ENCODE peak calls at places on chromosome 14, in four cellular contexts. Q is amniotic epithelial cell; F is stimulated activated CD8-positive, alpha-beta memory T cell treated with anti-CD3 and anti-CD28 coated beads, Interleukin-4, amount 100 ng/mL, for 4 hours; W is adrenal gland. X is an unnamed sample.

GRCh38 chr14:78022059-78022458 is 148.1 kb upstream of the NRXN3 start:
- DNase-seq in Q (peak; percentile 9), F (no peak), W (peak; percentile 64), X (peak; percentile 68)

GRCh38 chr14:50944647-50945413 is 547 bp upstream of the PYGL start:
- DNase-seq in Q (peak; percentile 32), F (no peak), W (peak; percentile 75), X (peak; percentile 53)

GRCh38 chr14:33062881-33063280 is 124.2 kb downstream of the NPAS3 start:
- DNase-seq in Q (peak; percentile 55), F (no peak), W (no peak), X (no peak)

GRCh38 chr14:26938054-26938453 is 340.2 kb upstream of the NOVA1 start:
- DNase-seq in Q (no peak), F (no peak), W (no peak), X (no peak)

GRCh38 chr14:105056303-105056831 is 8.9 kb downstream of the GPR132 start:
- DNase-seq in Q (no peak), F (no peak), W (no peak), X (no peak)

GRCh38 chr14:71380271-71380670 is 473.0 kb downstream of the PCNX1 start:
- DNase-seq in Q (peak; percentile 93), F (no peak), W (no peak), X (no peak)

GRCh38 chr14:102138535-102138934 is 1.2 kb upstream of the WDR20 start:
- DNase-seq in Q (no peak), F (no peak), W (no peak), X (peak; percentile 2)

GRCh38 chr14:28760431-28760996 is 6.1 kb upstream of the FOXG1 start:
- DNase-seq in Q (no peak), F (no peak), W (no peak), X (no peak)

GRCh38 chr14:103008126-103008525 is 49.2 kb downstream of the CDC42BPB start:
- DNase-seq in Q (no peak), F (no peak), W (no peak), X (no peak)

GRCh38 chr14:90742252-90742651 is 74.0 kb downstream of the TTC7B start:
- DNase-seq in Q (no peak), F (no peak), W (no peak), X (no peak)

GRCh38 chr14:34684578-34684977 is 29.8 kb downstream of the CFL2 start:
- DNase-seq in Q (peak; percentile 90), F (no peak), W (no peak), X (no peak)

GRCh38 chr14:75493580-75494130 is 28.6 kb upstream of the BATF start:
- DNase-seq in Q (peak; percentile 75), F (no peak), W (peak; percentile 27), X (no peak)

GRCh38 chr14:105221598-105222178 is 26.6 kb upstream of the BTBD6 start:
- DNase-seq in Q (no peak), F (no peak), W (no peak), X (no peak)

GRCh38 chr14:35632276-35633071 is 98.5 kb downstream of the INSM2 start:
- DNase-seq in Q (peak; percentile 56), F (no peak), W (no peak), X (no peak)

GRCh38 chr14:89600950-89601826 is 184.2 kb upstream of the FOXN3 start:
- DNase-seq in Q (peak; percentile 60), F (no peak), W (no peak), X (no peak)

GRCh38 chr14:43476822-43477221 is 1030.3 kb downstream of the FSCB start:
- DNase-seq in Q (no peak), F (no peak), W (no peak), X (no peak)

X was measured in HT-29.